ENCODE peak calls at places on chromosomes 5 and 9, in eight cellular contexts. Z, E, L, X, T, F, S and R are unnamed samples.

GRCh38 chr5:124060413-124061095 is 548.6 kb downstream of the CSNK1G3 start:
- DNase-seq in Z (no peak), E (no peak), L (no peak), X (no peak), T (no peak), F (no peak), S (no peak), R (no peak)

GRCh38 chr5:59164041-59164830 is 581.4 kb downstream of the RAB3C start:
- DNase-seq in Z (no peak), E (no peak), L (no peak), X (no peak), T (no peak), F (no peak), S (peak), R (no peak)

GRCh38 chr5:13831236-13831810 is 113.2 kb downstream of the DNAH5 start:
- DNase-seq in Z (no peak), E (no peak), L (no peak), X (peak), T (no peak), F (no peak), S (peak), R (peak)

GRCh38 chr5:179154991-179155955 is 95.1 kb downstream of the ZNF354C start:
- DNase-seq in Z (no peak), E (no peak), L (peak), X (no peak), T (no peak), F (no peak), S (no peak), R (no peak)

GRCh38 chr9:7233516-7233915 is 475.7 kb downstream of the KDM4C start:
- DNase-seq in Z (no peak), E (no peak), L (no peak), X (no peak), T (no peak), F (no peak), S (no peak), R (no peak)

GRCh38 chr5:124481419-124481818 is 265.0 kb downstream of the ZNF608 start:
- DNase-seq in Z (no peak), E (no peak), L (no peak), X (no peak), T (no peak), F (no peak), S (no peak), R (no peak)

GRCh38 chr9:38229123-38229829 is 160.2 kb upstream of the SHB start:
- DNase-seq in Z (no peak), E (no peak), L (no peak), X (no peak), T (no peak), F (no peak), S (no peak), R (peak)

GRCh38 chr5:142399899-142400298 is 75.1 kb upstream of the SPRY4 start:
- DNase-seq in Z (no peak), E (no peak), L (no peak), X (no peak), T (no peak), F (no peak), S (no peak), R (no peak)

GRCh38 chr5:139711067-139711851 is 63.1 kb downstream of the CXXC5 start:
- DNase-seq in Z (no peak), E (peak), L (peak), X (no peak), T (peak), F (peak), S (peak), R (peak)

GRCh38 chr5:65808261-65808741 is 86.3 kb downstream of the NLN start:
- DNase-seq in Z (no peak), E (no peak), L (no peak), X (no peak), T (no peak), F (no peak), S (peak), R (peak)

GRCh38 chr9:134834957-134835419 is 45.6 kb upstream of the FCN2 start:
- DNase-seq in Z (no peak), E (no peak), L (no peak), X (no peak), T (no peak), F (no peak), S (no peak), R (no peak)

GRCh38 chr5:146947181-146947941 is 68.8 kb upstream of the PPP2R2B start:
- DNase-seq in Z (no peak), E (no peak), L (peak), X (no peak), T (no peak), F (no peak), S (peak), R (peak)

GRCh38 chr5:77180167-77181081 is 30.1 kb upstream of the PDE8B start:
- DNase-seq in Z (no peak), E (no peak), L (no peak), X (no peak), T (peak), F (no peak), S (peak), R (no peak)

GRCh38 chr5:14261237-14261636 is 118.1 kb downstream of the TRIO start:
- DNase-seq in Z (no peak), E (no peak), L (no peak), X (no peak), T (no peak), F (no peak), S (no peak), R (no peak)

GRCh38 chr5:76715734-76716455 is at the start of gene F2R:
- DNase-seq in Z (no peak), E (peak), L (peak), X (peak), T (peak), F (peak), S (peak), R (peak)

GRCh38 chr9:69118656-69119055 is 55.4 kb upstream of the TJP2 start:
- DNase-seq in Z (no peak), E (no peak), L (no peak), X (no peak), T (no peak), F (no peak), S (no peak), R (no peak)

GRCh38 chr9:90107021-90107771 is 502.4 kb downstream of the GADD45G start:
- DNase-seq in Z (no peak), E (no peak), L (no peak), X (no peak), T (no peak), F (no peak), S (no peak), R (peak)

GRCh38 chr5:146588806-146589355 is 72.9 kb upstream of the GPR151 start:
- DNase-seq in Z (no peak), E (no peak), L (no peak), X (no peak), T (no peak), F (no peak), S (no peak), R (no peak)

GRCh38 chr5:116507051-116507537 is 67.5 kb downstream of the SEMA6A start:
- DNase-seq in Z (no peak), E (no peak), L (no peak), X (peak), T (no peak), F (no peak), S (no peak), R (no peak)

GRCh38 chr9:36818965-36819870 is 214.8 kb downstream of the PAX5 start:
- DNase-seq in Z (no peak), E (no peak), L (no peak), X (no peak), T (no peak), F (no peak), S (no peak), R (no peak)

GRCh38 chr5:164048527-164048926 is 543.1 kb downstream of the MAT2B start:
- DNase-seq in Z (no peak), E (no peak), L (no peak), X (no peak), T (no peak), F (no peak), S (no peak), R (no peak)

GRCh38 chr5:176773408-176774035 is 36.8 kb upstream of the UNC5A start:
- DNase-seq in Z (no peak), E (no peak), L (no peak), X (no peak), T (no peak), F (peak), S (no peak), R (no peak)

GRCh38 chr5:173717959-173718358 is 101.5 kb upstream of the BOD1 start:
- DNase-seq in Z (no peak), E (no peak), L (no peak), X (no peak), T (no peak), F (no peak), S (no peak), R (no peak)

GRCh38 chr5:10556331-10556807 is 7.5 kb upstream of the ANKRD33B start:
- DNase-seq in Z (no peak), E (no peak), L (no peak), X (peak), T (no peak), F (no peak), S (peak), R (peak)

GRCh38 chr5:138264183-138264582 is 10.2 kb downstream of the GFRA3 start:
- DNase-seq in Z (no peak), E (no peak), L (no peak), X (no peak), T (no peak), F (no peak), S (no peak), R (no peak)

GRCh38 chr9:2677927-2678889 is 39.1 kb upstream of the KCNV2 start:
- DNase-seq in Z (no peak), E (no peak), L (no peak), X (no peak), T (no peak), F (no peak), S (no peak), R (no peak)

GRCh38 chr5:180598316-180598701 is 7.0 kb upstream of the SCGB3A1 start:
- DNase-seq in Z (no peak), E (no peak), L (no peak), X (no peak), T (no peak), F (no peak), S (no peak), R (no peak)

GRCh38 chr9:120416816-120417427 is 163.0 kb downstream of the CDK5RAP2 start:
- DNase-seq in Z (no peak), E (no peak), L (no peak), X (no peak), T (no peak), F (no peak), S (no peak), R (no peak)

GRCh38 chr9:87569008-87569908 is 71.6 kb downstream of the DAPK1 start:
- DNase-seq in Z (no peak), E (no peak), L (no peak), X (no peak), T (no peak), F (no peak), S (no peak), R (no peak)